ENCODE peak calls at places on chromosome 10, in six cellular contexts. V is adrenal gland, U is PC-9, I is colonic mucosa, C is uterus, B is psoas muscle. T is an unnamed sample. For H3K4me1, the result is how much of the 10 kb centered on the place peaks cover.

GRCh38 chr10:28986117-28986792 is 302.6 kb upstream of the LYZL1 start:
- DNase-seq in C (no peak), V (no peak), I (no peak), U (no peak), B (no peak), T (no peak)

GRCh38 chr10:129730993-129731325 is 233.1 kb downstream of the EBF3 start:
- DNase-seq in C (no peak), V (no peak), I (no peak), B (no peak), U (no peak), T (no peak)

GRCh38 chr10:51689536-51689935 is 9.9 kb downstream of the CSTF2T start:
- DNase-seq in V (no peak), I (no peak), U (no peak), C (no peak), B (no peak), T (no peak)

GRCh38 chr10:89699581-89700064 is 1.8 kb upstream of the KIF20B start:
- DNase-seq in C (no peak), B (no peak), I (no peak), U (no peak), V (no peak), T (no peak)

GRCh38 chr10:10967029-10967428 is 50.6 kb upstream of the CELF2 start:
- DNase-seq in B (no peak), I (peak), C (no peak), U (no peak), V (no peak), T (no peak)

GRCh38 chr10:118584181-118584954 is 11.1 kb downstream of the PRLHR start:
- DNase-seq in C (peak), U (no peak), B (no peak), V (peak), I (no peak), T (peak)

GRCh38 chr10:62658516-62658915 is 146.0 kb upstream of the ADO start:
- DNase-seq in V (no peak), I (no peak), C (no peak), U (no peak), B (no peak), T (no peak)

GRCh38 chr10:11491087-11491486 is 120.4 kb downstream of the USP6NL start:
- DNase-seq in U (no peak), V (no peak), B (no peak), C (no peak), I (no peak), T (no peak)

GRCh38 chr10:19158358-19158757 is 109.8 kb downstream of the MALRD1 start:
- DNase-seq in B (no peak), U (no peak), I (no peak), V (no peak), C (no peak), T (no peak)

GRCh38 chr10:60444494-60445064 is 54.9 kb upstream of the ANK3 start:
- DNase-seq in C (no peak), V (no peak), B (no peak), U (no peak), I (no peak), T (peak)

GRCh38 chr10:31419394-31420063 is 100.5 kb downstream of the ZEB1 start:
- DNase-seq in V (no peak), C (no peak), U (no peak), I (no peak), B (no peak), T (peak)

GRCh38 chr10:32239770-32240169 is 107.2 kb downstream of the EPC1 start:
- DNase-seq in U (peak), C (no peak), I (no peak), V (no peak), B (no peak), T (no peak)

GRCh38 chr10:114987995-114988394 is 50.0 kb downstream of the TRUB1 start:
- DNase-seq in V (no peak), I (no peak), C (no peak), U (no peak), B (no peak), T (no peak)

GRCh38 chr10:132623996-132624846 is 86.6 kb downstream of the INPP5A start:
- DNase-seq in C (peak), I (no peak), V (no peak), B (peak), U (no peak), T (no peak)

GRCh38 chr10:86372785-86373239 is 6.2 kb upstream of the GRID1 start:
- DNase-seq in I (no peak), U (no peak), B (no peak), C (no peak), V (no peak), T (no peak)

GRCh38 chr10:4693967-4694366 is 132.0 kb upstream of the AKR1E2 start:
- DNase-seq in U (no peak), C (no peak), V (no peak), I (no peak), B (no peak), T (no peak)

GRCh38 chr10:5959581-5960069 is 17.7 kb downstream of the IL15RA start:
- DNase-seq in I (no peak), B (no peak), V (no peak), U (no peak), C (no peak), T (no peak)

GRCh38 chr10:52644678-52645434 is 127.7 kb downstream of the MBL2 start:
- DNase-seq in C (no peak), I (peak), B (no peak), V (peak), U (no peak), T (peak)

GRCh38 chr10:97903128-97904025 is 53.7 kb downstream of the GOLGA7B start:
- DNase-seq in C (no peak), B (no peak), V (no peak), I (no peak), U (no peak), T (no peak)

GRCh38 chr10:3494879-3495230 is 290.2 kb downstream of the KLF6 start:
- DNase-seq in I (no peak), V (no peak), U (no peak), C (no peak), B (no peak), T (no peak)

GRCh38 chr10:35336921-35337741 is 822 bp downstream of the CCNY start:
- DNase-seq in I (peak), U (no peak), B (peak), C (peak), V (peak), T (peak)
- TF ChIP-seq CTCF in I (no peak), U (no peak), B (no peak), C (no peak), V (no peak), T (no peak)

GRCh38 chr10:80536361-80536835 is 1.3 kb upstream of the SH2D4B start:
- DNase-seq in B (no peak), I (peak), V (no peak), U (no peak), C (no peak), T (no peak)

GRCh38 chr10:80537086-80537704 is 507 bp upstream of the SH2D4B start:
- DNase-seq in B (peak), C (no peak), I (peak), U (no peak), V (no peak), T (peak)

GRCh38 chr10:80539421-80539999 is 1.8 kb downstream of the SH2D4B start:
- DNase-seq in V (no peak), B (no peak), C (no peak), I (peak), U (no peak), T (no peak)

GRCh38 chr10:80538481-80539185 is 931 bp downstream of the SH2D4B start:
- DNase-seq in B (no peak), V (no peak), U (no peak), C (no peak), I (peak), T (no peak)

GRCh38 chr10:80537705-80538480 is at the start of gene SH2D4B:
- DNase-seq in V (no peak), I (peak), C (no peak), U (no peak), B (peak), T (no peak)
- H3K4me3 ChIP-seq in V (no peak), I (no peak), C (no peak), U (no peak), B (no peak), T (no peak)

GRCh38 chr10:70162892-70163201 is 7.5 kb downstream of the SAR1A start:
- DNase-seq in V (no peak), I (no peak), C (no peak), B (no peak), U (no peak), T (no peak)
- H3K4me1 ChIP-seq in V (half or more), I (under half), C (under half), B (half or more), U (under half), T (under half)

GRCh38 chr10:46096909-46097575 is 51.0 kb upstream of the MSMB start:
- DNase-seq in U (no peak), C (no peak), I (no peak), V (no peak), B (no peak), T (no peak)

GRCh38 chr10:46097576-46098317 is 51.7 kb upstream of the MSMB start:
- DNase-seq in C (no peak), B (no peak), I (no peak), U (no peak), V (no peak), T (no peak)

GRCh38 chr10:46096426-46096825 is 50.4 kb upstream of the MSMB start:
- DNase-seq in C (no peak), V (no peak), B (no peak), I (no peak), U (no peak), T (no peak)

GRCh38 chr10:46094931-46095755 is 49.1 kb upstream of the MSMB start:
- DNase-seq in U (no peak), C (no peak), B (no peak), V (no peak), I (no peak), T (no peak)

GRCh38 chr10:46098379-46098778 is 52.3 kb upstream of the MSMB start:
- DNase-seq in U (no peak), V (no peak), B (no peak), I (no peak), C (no peak), T (peak)
- TF ChIP-seq CTCF in U (no peak), V (no peak), B (no peak), I (no peak), C (no peak), T (no peak)

DNA sequence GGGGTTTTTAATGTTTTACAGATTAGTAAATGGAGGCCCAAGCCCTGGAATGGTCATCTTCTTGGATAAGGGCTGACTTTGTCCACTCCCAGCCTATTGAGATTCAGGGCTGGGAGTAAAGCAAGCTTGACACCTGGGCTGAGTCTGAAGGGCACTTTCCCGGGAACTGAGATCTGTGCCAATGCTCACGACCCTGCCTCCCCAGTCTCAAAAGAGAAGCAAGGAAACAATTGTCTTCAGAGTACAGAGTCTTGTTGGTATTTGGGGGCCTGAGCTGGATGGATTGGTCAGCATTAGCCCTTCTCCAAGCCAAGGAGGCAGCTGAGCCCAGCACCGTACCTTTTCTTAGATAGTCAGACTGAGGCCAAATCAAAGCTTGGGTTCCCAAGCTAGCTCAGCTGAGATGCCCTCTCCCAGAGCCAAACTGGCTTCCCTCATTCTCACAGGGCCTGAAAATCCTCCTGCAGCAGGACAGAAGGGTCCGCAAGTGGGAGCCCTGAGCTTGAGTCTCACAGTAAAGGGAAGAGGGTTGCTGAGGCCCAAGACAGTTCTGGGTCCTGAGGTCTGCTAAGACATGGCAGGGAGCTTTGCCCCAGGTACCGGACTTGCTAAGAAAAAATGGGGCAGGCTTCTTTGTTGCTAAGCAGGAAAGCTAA is 3.7 kb downstream of the DDIT4 start:
- DNase-seq in V (no peak), C (no peak), U (peak), I (no peak), B (no peak), T (peak)
- H3K4me3 ChIP-seq in V (no peak), C (no peak), U (peak), I (no peak), B (no peak), T (no peak)

GRCh38 chr10:77418211-77418640 is 219.4 kb downstream of the KCNMA1 start:
- DNase-seq in U (no peak), B (no peak), C (peak), V (no peak), I (no peak), T (no peak)
- H3K4me1 ChIP-seq in U (under half), B (under half), C (under half), V (under half), I (under half), T (under half)

GRCh38 chr10:13365168-13365687 is 17.1 kb upstream of the SEPHS1 start:
- DNase-seq in U (no peak), I (no peak), B (no peak), C (no peak), V (no peak), T (no peak)

GRCh38 chr10:13356392-13356791 is 8.3 kb upstream of the SEPHS1 start:
- DNase-seq in U (no peak), B (no peak), I (no peak), V (no peak), C (no peak), T (no peak)

GRCh38 chr10:13354783-13355182 is 6.7 kb upstream of the SEPHS1 start:
- DNase-seq in B (no peak), C (no peak), V (no peak), U (no peak), I (no peak), T (no peak)

GRCh38 chr10:13360587-13360986 is 12.5 kb upstream of the SEPHS1 start:
- DNase-seq in C (no peak), U (no peak), B (no peak), I (no peak), V (no peak), T (no peak)
- TF ChIP-seq CTCF in C (no peak), U (no peak), B (no peak), I (no peak), V (no peak), T (no peak)